ENCODE peak calls at places on chromosomes 7 and 10, in ten cellular contexts. S, Y, Z, F, V, U, C, X, H and R are unnamed samples.

GRCh38 chr7:23470290-23471089 is at the start of gene IGF2BP3:
- DNase-seq in V (no peak), U (peak), Z (peak), X (no peak), C (no peak), H (peak), F (peak), Y (peak), S (no peak), R (peak)

GRCh38 chr10:18501198-18501597 is 150.2 kb downstream of the NSUN6 start:
- DNase-seq in X (no peak), F (no peak), Y (peak), U (peak), V (no peak), Z (peak), C (no peak), H (no peak), S (no peak), R (no peak)

GRCh38 chr7:8155836-8156235 is 106.1 kb downstream of the ICA1 start:
- DNase-seq in Z (no peak), X (no peak), C (no peak), H (no peak), Y (no peak), S (no peak), U (no peak), V (no peak), F (no peak), R (no peak)

GRCh38 chr7:48347426-48347825 is 176.2 kb downstream of the ABCA13 start:
- DNase-seq in Y (no peak), V (no peak), S (no peak), Z (no peak), X (no peak), U (no peak), C (no peak), H (no peak), F (no peak), R (no peak)

GRCh38 chr7:158357106-158357897 is 230.3 kb downstream of the PTPRN2 start:
- DNase-seq in S (no peak), Z (no peak), Y (no peak), F (no peak), H (no peak), C (peak), U (no peak), V (peak), X (no peak), R (no peak)

GRCh38 chr7:134473861-134474291 is 15.0 kb upstream of the AKR1B1 start:
- DNase-seq in C (no peak), X (no peak), U (peak), Y (no peak), Z (peak), S (no peak), F (no peak), H (no peak), V (no peak), R (no peak)

GRCh38 chr7:132207211-132207610 is 369.1 kb downstream of the PLXNA4 start:
- DNase-seq in Z (no peak), C (no peak), Y (no peak), V (peak), H (no peak), X (no peak), U (no peak), S (no peak), F (no peak), R (no peak)

GRCh38 chr10:129711261-129711660 is 244.2 kb downstream of the MGMT start:
- DNase-seq in H (no peak), V (no peak), F (no peak), C (no peak), Z (no peak), U (no peak), X (no peak), Y (no peak), S (no peak), R (no peak)

GRCh38 chr10:100751211-100751933 is 6.0 kb downstream of the PAX2 start:
- DNase-seq in H (no peak), X (no peak), S (no peak), Y (no peak), F (no peak), V (peak), C (no peak), Z (no peak), U (no peak), R (no peak)

GRCh38 chr7:130141161-130141857 is 63.9 kb downstream of the TMEM209 start:
- DNase-seq in F (peak), X (peak), S (no peak), Z (no peak), C (peak), Y (no peak), H (no peak), U (peak), V (peak), R (peak)